ENCODE peak calls at places on chromosome 21, in five cellular contexts. F is NCI-H2081, I is posterior vena cava, L is left ventricle myocardium inferior, S is NCI-H774. H is an unnamed sample.

GRCh38 chr21:44304041-44304738 is 4.3 kb downstream of the PFKL start:
- DNase-seq in S (no peak), I (no peak), F (no peak), L (no peak), H (no peak)

GRCh38 chr21:34589511-34590282 is 25.2 kb downstream of the RCAN1 start:
- DNase-seq in S (no peak), L (no peak), I (no peak), F (no peak), H (no peak)

GRCh38 chr21:44516342-44516741 is 23.7 kb downstream of the KRTAP10-1 start:
- DNase-seq in S (no peak), F (no peak), I (no peak), L (no peak), H (no peak)

GRCh38 chr21:32494946-32495703 is 82.6 kb downstream of the EVA1C start:
- DNase-seq in I (no peak), L (no peak), S (no peak), F (no peak), H (no peak)

GRCh38 chr21:34082769-34083168 is 9.4 kb downstream of the MRPS6 start:
- DNase-seq in I (no peak), L (no peak), F (no peak), S (no peak), H (no peak)

GRCh38 chr21:30234643-30235042 is 18.7 kb upstream of the CLDN8 start:
- DNase-seq in F (no peak), I (no peak), S (no peak), L (no peak), H (no peak)

GRCh38 chr21:44800971-44801467 is 601 bp downstream of the UBE2G2 start:
- DNase-seq in F (no peak), I (no peak), S (no peak), L (no peak), H (no peak)

GRCh38 chr21:45266518-45267389 is 20.9 kb downstream of the POFUT2 start:
- DNase-seq in S (no peak), I (peak; percentile 71), L (no peak), F (no peak), H (peak; percentile 77)

GRCh38 chr21:41396452-41397107 is 29.5 kb upstream of the MX1 start:
- DNase-seq in S (no peak), I (no peak), L (peak; percentile 33), F (no peak), H (peak; percentile 84)

GRCh38 chr21:39979321-39979720 is 112.1 kb downstream of the PCP4 start:
- DNase-seq in I (no peak), L (no peak), S (no peak), F (no peak), H (no peak)

GRCh38 chr21:41786521-41786987 is 19.7 kb upstream of the RIPK4 start:
- DNase-seq in F (no peak), I (no peak), L (no peak), S (peak; percentile 27), H (no peak)

GRCh38 chr21:42107177-42107880 is 36.2 kb downstream of the UMODL1 start:
- DNase-seq in I (no peak), F (no peak), L (no peak), S (no peak), H (peak; percentile 64)

GRCh38 chr21:46504681-46505080 is 46.0 kb downstream of the DIP2A start:
- DNase-seq in L (no peak), I (no peak), F (no peak), S (no peak), H (no peak)

GRCh38 chr21:33543505-33544129 is 779 bp downstream of the SON start:
- DNase-seq in L (peak; percentile 71), F (no peak), S (peak; percentile 47), I (peak; percentile 92), H (peak; percentile 94)

GRCh38 chr21:45304945-45305344 is 17.2 kb upstream of the POFUT2 start:
- DNase-seq in L (peak; percentile 16), I (peak; percentile 71), F (no peak), S (no peak), H (no peak)

GRCh38 chr21:33116669-33117267 is 46.8 kb downstream of the OLIG1 start:
- DNase-seq in I (no peak), L (no peak), S (no peak), F (no peak), H (no peak)

GRCh38 chr21:28193189-28193588 is 799.5 kb downstream of the LTN1 start:
- DNase-seq in L (no peak), F (no peak), I (no peak), S (no peak), H (no peak)

GRCh38 chr21:45981641-45982255 is at the start of gene COL6A1:
- DNase-seq in S (no peak), I (peak; percentile 90), F (no peak), L (peak; percentile 78), H (peak; percentile 83)

GRCh38 chr21:34869541-34869940 is 179.6 kb downstream of the RUNX1 start:
- DNase-seq in L (no peak), I (no peak), S (no peak), F (no peak), H (no peak)

GRCh38 chr21:25837545-25838263 is 102.9 kb downstream of the GABPA start:
- DNase-seq in I (no peak), F (no peak), S (no peak), L (no peak), H (no peak)

GRCh38 chr21:36891692-36892091 is 74.8 kb downstream of the HLCS start:
- DNase-seq in S (no peak), I (no peak), F (no peak), L (no peak), H (no peak)

GRCh38 chr21:15208787-15209186 is 144.0 kb upstream of the NRIP1 start:
- DNase-seq in S (no peak), L (no peak), I (no peak), F (no peak), H (no peak)

GRCh38 chr21:37363936-37364335 is 2.6 kb upstream of the DYRK1A start:
- DNase-seq in I (no peak), F (no peak), L (no peak), S (no peak), H (no peak)

GRCh38 chr21:15229390-15229789 is 164.6 kb upstream of the NRIP1 start:
- DNase-seq in S (no peak), I (no peak), L (no peak), F (no peak), H (no peak)

GRCh38 chr21:41377715-41378114 is 15.9 kb downstream of the MX2 start:
- DNase-seq in F (no peak), S (no peak), I (no peak), L (no peak), H (no peak)

GRCh38 chr21:36096398-36097290 is 26.8 kb downstream of the CBR1 start:
- DNase-seq in L (no peak), S (no peak), I (no peak), F (no peak), H (no peak)

GRCh38 chr21:31837613-31838390 is 35.0 kb upstream of the HUNK start:
- DNase-seq in L (no peak), I (no peak), F (no peak), S (no peak), H (no peak)

GRCh38 chr21:32442566-32443318 is 30.2 kb downstream of the EVA1C start:
- DNase-seq in L (no peak), F (no peak), S (no peak), I (no peak), H (peak; percentile 38)